ENCODE peak calls at places on chromosomes 1 and 21, in seven cellular contexts. J is DMS79 treated with DMSO at 0.1 percent for 48 hours, H is kidney tubule cell, N is fibroblast of mammary gland, S is RWPE1, B is Caki2, F is GM06990. R is an unnamed sample.

GRCh38 chr1:36475910-36476604 is 6.7 kb downstream of the CSF3R start:
- DNase-seq in J (no peak), H (no peak), F (no peak), S (no peak), B (no peak), N (no peak), R (no peak)

GRCh38 chr1:24897263-24898151 is 32.6 kb downstream of the RUNX3 start:
- DNase-seq in S (no peak), J (no peak), H (no peak), F (no peak), N (no peak), B (no peak), R (no peak)

GRCh38 chr21:33874161-33874560 is 41.4 kb downstream of the ATP5PO start:
- DNase-seq in F (no peak), B (no peak), J (no peak), H (no peak), N (no peak), S (no peak), R (no peak)

GRCh38 chr1:174660476-174660875 is 212.7 kb downstream of the GPR52 start:
- DNase-seq in H (peak), B (no peak), S (no peak), J (no peak), N (no peak), F (no peak), R (no peak)

GRCh38 chr1:1721201-1721600 is 3.0 kb downstream of the CDK11A start:
- DNase-seq in J (no peak), S (no peak), H (no peak), B (no peak), N (no peak), F (no peak), R (no peak)

GRCh38 chr1:110672753-110673108 is 2.0 kb downstream of the KCNA3 start:
- DNase-seq in B (no peak), F (peak), J (no peak), H (no peak), S (no peak), N (no peak), R (no peak)

GRCh38 chr1:171913385-171913784 is 72.1 kb downstream of the DNM3 start:
- DNase-seq in J (no peak), S (peak), H (peak), B (peak), N (peak), F (no peak), R (peak)

GRCh38 chr1:154129392-154129970 is 25.4 kb downstream of the NUP210L start:
- DNase-seq in B (no peak), F (no peak), N (peak), S (no peak), J (no peak), H (no peak), R (no peak)

GRCh38 chr1:3078421-3078820 is 9.4 kb downstream of the PRDM16 start:
- DNase-seq in H (no peak), F (no peak), N (no peak), S (no peak), J (peak), B (no peak), R (no peak)

GRCh38 chr1:62196091-62196690 is 1.5 kb downstream of the L1TD1 start:
- DNase-seq in F (no peak), N (no peak), S (no peak), B (no peak), H (no peak), J (no peak), R (no peak)

GRCh38 chr1:65418522-65419185 is 1.8 kb upstream of the LEPR start:
- DNase-seq in F (no peak), H (peak), N (no peak), S (no peak), B (peak), J (no peak), R (no peak)

GRCh38 chr1:23152966-23153684 is 15.5 kb downstream of the LUZP1 start:
- DNase-seq in N (no peak), S (no peak), H (no peak), F (no peak), J (no peak), B (no peak), R (no peak)

GRCh38 chr1:220271706-220272046 is 577 bp downstream of the RAB3GAP2 start:
- DNase-seq in J (peak), S (peak), B (no peak), H (peak), N (peak), F (no peak), R (no peak)

GRCh38 chr21:34526618-34527290 is 14.7 kb upstream of the KCNE1 start:
- DNase-seq in F (no peak), S (peak), B (peak), H (peak), N (peak), J (no peak), R (peak)

GRCh38 chr1:203127672-203128611 is at the start of gene ADORA1:
- DNase-seq in J (peak), N (peak), F (no peak), H (peak), B (peak), S (peak), R (no peak)

GRCh38 chr1:1309525-1310385 is 1.4 kb downstream of the PUSL1 start:
- DNase-seq in J (no peak), S (no peak), B (no peak), N (no peak), H (no peak), F (no peak), R (no peak)

GRCh38 chr1:84504580-84505021 is 1.6 kb upstream of the SPATA1 start:
- DNase-seq in J (no peak), B (no peak), S (peak), H (peak), F (no peak), N (peak), R (no peak)

GRCh38 chr1:13828454-13829151 is 128.6 kb downstream of the PRDM2 start:
- DNase-seq in J (peak), N (peak), F (peak), B (no peak), S (peak), H (peak), R (no peak)

GRCh38 chr21:36902793-36903192 is 63.7 kb downstream of the HLCS start:
- DNase-seq in F (no peak), N (peak), H (peak), J (no peak), B (peak), S (no peak), R (no peak)

GRCh38 chr1:200739499-200740290 is 1.0 kb downstream of the CAMSAP2 start:
- DNase-seq in J (no peak), F (no peak), H (peak), S (peak), N (peak), B (no peak), R (no peak)

GRCh38 chr1:205248793-205249601 is 21.3 kb downstream of the TMCC2 start:
- DNase-seq in J (peak), H (no peak), F (no peak), S (no peak), B (peak), N (no peak), R (no peak)

GRCh38 chr1:82582347-82582746 is 781.6 kb downstream of the ADGRL2 start:
- DNase-seq in S (no peak), J (no peak), F (no peak), H (no peak), N (no peak), B (no peak), R (no peak)

GRCh38 chr1:15802234-15802965 is 5.0 kb downstream of the UQCRHL start:
- DNase-seq in F (no peak), N (no peak), B (no peak), H (peak), S (no peak), J (no peak), R (no peak)

GRCh38 chr1:10724948-10725852 is 71.2 kb downstream of the CASZ1 start:
- DNase-seq in H (peak), N (peak), J (peak), F (no peak), S (no peak), B (no peak), R (no peak)

GRCh38 chr21:45861156-45861870 is 120.3 kb upstream of the COL6A1 start:
- DNase-seq in J (no peak), S (no peak), F (no peak), B (no peak), H (no peak), N (no peak), R (no peak)

GRCh38 chr1:200869753-200870391 is 2.9 kb upstream of the GPR25 start:
- DNase-seq in H (no peak), S (no peak), B (no peak), F (peak), J (no peak), N (no peak), R (no peak)

GRCh38 chr1:213988639-213989070 is 882 bp downstream of the PROX1 start:
- DNase-seq in B (no peak), F (no peak), N (no peak), J (no peak), H (no peak), S (peak), R (no peak)

GRCh38 chr1:116144151-116144550 is 33.0 kb downstream of the MAB21L3 start:
- DNase-seq in N (no peak), F (no peak), J (no peak), H (no peak), S (no peak), B (no peak), R (no peak)

GRCh38 chr1:26284597-26285351 is 4.9 kb downstream of the SH3BGRL3 start:
- DNase-seq in S (peak), N (peak), B (peak), F (peak), H (peak), J (no peak), R (peak)

GRCh38 chr1:175687699-175688098 is 55.7 kb downstream of the TNR start:
- DNase-seq in F (no peak), S (no peak), J (no peak), H (no peak), N (no peak), B (no peak), R (no peak)

GRCh38 chr21:34589511-34590282 is 25.2 kb downstream of the RCAN1 start:
- DNase-seq in S (no peak), N (no peak), J (peak), H (no peak), F (no peak), B (no peak), R (no peak)

GRCh38 chr1:234726359-234726836 is 116.4 kb upstream of the IRF2BP2 start:
- DNase-seq in H (no peak), S (peak), N (no peak), F (no peak), J (peak), B (no peak), R (no peak)

GRCh38 chr1:223860051-223860559 is 14.4 kb upstream of the TP53BP2 start:
- DNase-seq in F (no peak), S (no peak), N (no peak), B (no peak), H (peak), J (no peak), R (no peak)

GRCh38 chr1:225816643-225817538 is 7.0 kb downstream of the EPHX1 start:
- DNase-seq in H (no peak), F (no peak), S (no peak), J (no peak), B (no peak), N (peak), R (no peak)

GRCh38 chr1:178137238-178137637 is 43.3 kb downstream of the RASAL2 start:
- DNase-seq in B (no peak), N (no peak), S (no peak), J (no peak), H (no peak), F (no peak), R (no peak)

GRCh38 chr21:35616090-35616489 is 444.2 kb downstream of the SETD4 start:
- DNase-seq in S (no peak), J (no peak), B (peak), N (peak), F (no peak), H (no peak), R (no peak)

GRCh38 chr1:85661767-85662166 is 46.5 kb downstream of the ZNHIT6 start:
- DNase-seq in H (peak), B (no peak), F (no peak), S (no peak), N (no peak), J (no peak), R (no peak)

GRCh38 chr1:58718435-58718834 is 18.6 kb upstream of the MYSM1 start:
- DNase-seq in F (no peak), H (no peak), S (no peak), N (no peak), B (no peak), J (peak), R (peak)

GRCh38 chr1:150476754-150477153 is 10.5 kb upstream of the TARS2 start:
- DNase-seq in S (no peak), H (no peak), F (no peak), B (no peak), J (peak), N (peak), R (no peak)

R was measured in pulmonary artery endothelial cell.